ENCODE peak calls at places on chromosomes 11 and 22, in four cellular contexts. One of them, this sample, is unnamed. For H3K4me1, the result is how much of the 10 kb centered on the place peaks cover.

GRCh38 chr11:75241036-75241905 is 697 bp downstream of the TPBGL start:
- DNase-seq in neuronal stem cell: peak
- DNase-seq in kidney: peak
- DNase-seq in tibial artery: peak
- DNase-seq in this sample: no peak

GRCh38 chr11:77823775-77824174 is 2.8 kb downstream of the AAMDC start:
- DNase-seq in tibial artery: no peak
- DNase-seq in kidney: no peak
- DNase-seq in neuronal stem cell: no peak
- DNase-seq in this sample: no peak

GRCh38 chr11:30504468-30504867 is 81.7 kb downstream of the MPPED2 start:
- DNase-seq in neuronal stem cell: no peak
- DNase-seq in kidney: no peak
- DNase-seq in tibial artery: no peak
- DNase-seq in this sample: no peak

GRCh38 chr11:120894207-120894989 is 129.5 kb upstream of the TBCEL start:
- DNase-seq in neuronal stem cell: no peak
- DNase-seq in kidney: no peak
- DNase-seq in tibial artery: no peak
- DNase-seq in this sample: no peak

GRCh38 chr11:65424200-65425104 is 1.9 kb downstream of the NEAT1 start:
- DNase-seq in tibial artery: peak
- DNase-seq in neuronal stem cell: no peak
- DNase-seq in kidney: peak
- DNase-seq in this sample: peak

GRCh38 chr11:34165786-34166557 is 60.5 kb downstream of the NAT10 start:
- DNase-seq in neuronal stem cell: no peak
- DNase-seq in tibial artery: no peak
- DNase-seq in kidney: peak
- DNase-seq in this sample: no peak

GRCh38 chr11:121508449-121508848 is 55.7 kb upstream of the SORL1-AS1 start:
- DNase-seq in neuronal stem cell: peak
- DNase-seq in kidney: no peak
- DNase-seq in tibial artery: no peak
- DNase-seq in this sample: no peak

GRCh38 chr11:67491276-67492068 is 8.6 kb downstream of the AIP start:
- DNase-seq in tibial artery: no peak
- DNase-seq in kidney: peak
- DNase-seq in neuronal stem cell: no peak
- DNase-seq in this sample: no peak

GRCh38 chr11:25981998-25982397 is 349.9 kb upstream of the ANO3 start:
- DNase-seq in tibial artery: no peak
- DNase-seq in neuronal stem cell: peak
- DNase-seq in kidney: no peak
- DNase-seq in this sample: no peak

GRCh38 chr11:41943671-41944070 is 484.2 kb upstream of the LRRC4C start:
- DNase-seq in neuronal stem cell: no peak
- DNase-seq in kidney: no peak
- DNase-seq in tibial artery: no peak
- DNase-seq in this sample: no peak

GRCh38 chr11:86726118-86726748 is 53.8 kb upstream of the ME3 start:
- DNase-seq in tibial artery: no peak
- DNase-seq in neuronal stem cell: no peak
- DNase-seq in kidney: no peak
- DNase-seq in this sample: no peak

GRCh38 chr11:107908211-107908610 is 20.0 kb upstream of the RAB39A start:
- DNase-seq in neuronal stem cell: no peak
- DNase-seq in kidney: no peak
- DNase-seq in tibial artery: no peak
- DNase-seq in this sample: no peak

GRCh38 chr22:30402036-30402759 is 5.4 kb downstream of the SEC14L2 start:
- DNase-seq in neuronal stem cell: no peak
- DNase-seq in tibial artery: no peak
- DNase-seq in kidney: no peak
- DNase-seq in this sample: no peak

GRCh38 chr11:46615756-46616155 is 1.3 kb downstream of the HARBI1 start:
- DNase-seq in tibial artery: no peak
- DNase-seq in kidney: no peak
- DNase-seq in neuronal stem cell: no peak
- DNase-seq in this sample: no peak

GRCh38 chr22:41197808-41198585 is 7.1 kb upstream of the L3MBTL2 start:
- DNase-seq in neuronal stem cell: no peak
- DNase-seq in kidney: peak
- DNase-seq in tibial artery: no peak
- DNase-seq in this sample: no peak

GRCh38 chr11:79536155-79536917 is 95.5 kb upstream of the TENM4 start:
- DNase-seq in tibial artery: no peak
- DNase-seq in neuronal stem cell: no peak
- DNase-seq in kidney: no peak
- DNase-seq in this sample: no peak

GRCh38 chr11:116970485-116971292 is 127.5 kb downstream of the SIK3 start:
- DNase-seq in tibial artery: no peak
- DNase-seq in neuronal stem cell: no peak
- DNase-seq in kidney: no peak
- DNase-seq in this sample: no peak
- H3K4me3 ChIP-seq in tibial artery: no peak
- H3K4me3 ChIP-seq in neuronal stem cell: no peak
- H3K4me3 ChIP-seq in kidney: no peak
- H3K4me3 ChIP-seq in this sample: no peak

DNA sequence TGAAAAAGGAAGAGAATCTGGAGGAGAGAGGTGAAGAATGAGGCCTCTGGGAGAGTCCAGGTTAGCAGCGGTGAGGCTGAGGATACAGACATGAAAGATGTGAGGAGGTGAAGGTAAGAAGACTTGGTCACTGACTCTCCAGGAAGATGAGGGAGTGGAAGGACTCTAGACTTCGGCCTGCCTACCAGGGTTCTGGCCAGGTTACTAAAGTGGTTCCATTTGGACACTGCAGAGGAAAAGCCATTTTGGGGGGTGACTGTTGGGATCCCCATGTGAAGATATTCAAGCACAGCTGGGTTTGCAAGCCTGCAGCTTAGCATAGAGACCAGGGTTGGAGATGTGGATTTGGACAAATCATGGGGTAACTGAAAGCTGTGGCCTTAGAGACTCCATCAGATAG is 7.8 kb downstream of the DCHS1 start:
- DNase-seq in neuronal stem cell: no peak
- DNase-seq in kidney: no peak
- DNase-seq in tibial artery: no peak
- DNase-seq in this sample: no peak
- H3K4me1 ChIP-seq in neuronal stem cell: under half
- H3K4me1 ChIP-seq in kidney: under half
- H3K4me1 ChIP-seq in tibial artery: under half
- H3K4me1 ChIP-seq in this sample: under half

DNA sequence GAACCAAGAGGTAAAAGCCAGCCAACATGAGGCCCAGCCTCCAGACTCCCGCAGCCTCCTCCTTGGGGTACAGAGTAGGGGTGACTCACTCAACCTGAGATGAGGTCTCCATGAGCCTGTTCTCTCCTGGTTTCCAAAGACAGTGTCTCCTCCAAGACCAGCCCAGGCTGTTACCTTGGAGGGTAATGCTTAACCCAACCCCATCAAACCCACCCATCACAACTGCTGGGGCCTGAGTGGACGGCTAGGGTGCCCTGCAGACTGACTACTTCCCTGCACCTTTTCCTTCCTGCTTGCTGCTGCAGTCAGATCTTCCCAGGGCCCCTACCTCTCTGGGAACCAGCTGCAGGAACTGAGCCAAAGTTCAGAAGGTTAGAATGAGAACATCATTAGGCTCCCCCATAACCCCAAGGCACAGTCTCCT is 5.1 kb upstream of the NOL12 start:
- DNase-seq in tibial artery: no peak
- DNase-seq in kidney: no peak
- DNase-seq in neuronal stem cell: no peak
- DNase-seq in this sample: no peak
- H3K4me3 ChIP-seq in tibial artery: no peak
- H3K4me3 ChIP-seq in kidney: no peak
- H3K4me3 ChIP-seq in neuronal stem cell: no peak
- H3K4me3 ChIP-seq in this sample: no peak

GRCh38 chr22:36340621-36341020 is 47.1 kb downstream of the MYH9 start:
- DNase-seq in neuronal stem cell: no peak
- DNase-seq in tibial artery: no peak
- DNase-seq in kidney: no peak
- DNase-seq in this sample: no peak

GRCh38 chr22:36343070-36343719 is 44.6 kb downstream of the MYH9 start:
- DNase-seq in tibial artery: no peak
- DNase-seq in kidney: no peak
- DNase-seq in neuronal stem cell: no peak
- DNase-seq in this sample: no peak

GRCh38 chr22:36343720-36344105 is 44.1 kb downstream of the MYH9 start:
- DNase-seq in tibial artery: no peak
- DNase-seq in neuronal stem cell: no peak
- DNase-seq in kidney: no peak
- DNase-seq in this sample: no peak

GRCh38 chr22:36339171-36340065 is 48.3 kb downstream of the MYH9 start:
- DNase-seq in kidney: no peak
- DNase-seq in tibial artery: no peak
- DNase-seq in neuronal stem cell: no peak
- DNase-seq in this sample: no peak

GRCh38 chr22:36341640-36342041 is 46.1 kb downstream of the MYH9 start:
- DNase-seq in kidney: no peak
- DNase-seq in tibial artery: no peak
- DNase-seq in neuronal stem cell: no peak
- DNase-seq in this sample: no peak
- H3K4me1 ChIP-seq in kidney: under half
- H3K4me1 ChIP-seq in tibial artery: half or more
- H3K4me1 ChIP-seq in neuronal stem cell: under half
- H3K4me1 ChIP-seq in this sample: half or more

GRCh38 chr11:12827369-12827768 is 153.1 kb downstream of the TEAD1 start:
- DNase-seq in kidney: no peak
- DNase-seq in neuronal stem cell: no peak
- DNase-seq in tibial artery: no peak
- DNase-seq in this sample: no peak
- H3K4me3 ChIP-seq in kidney: peak
- H3K4me3 ChIP-seq in neuronal stem cell: peak
- H3K4me3 ChIP-seq in tibial artery: no peak
- H3K4me3 ChIP-seq in this sample: no peak

DNA sequence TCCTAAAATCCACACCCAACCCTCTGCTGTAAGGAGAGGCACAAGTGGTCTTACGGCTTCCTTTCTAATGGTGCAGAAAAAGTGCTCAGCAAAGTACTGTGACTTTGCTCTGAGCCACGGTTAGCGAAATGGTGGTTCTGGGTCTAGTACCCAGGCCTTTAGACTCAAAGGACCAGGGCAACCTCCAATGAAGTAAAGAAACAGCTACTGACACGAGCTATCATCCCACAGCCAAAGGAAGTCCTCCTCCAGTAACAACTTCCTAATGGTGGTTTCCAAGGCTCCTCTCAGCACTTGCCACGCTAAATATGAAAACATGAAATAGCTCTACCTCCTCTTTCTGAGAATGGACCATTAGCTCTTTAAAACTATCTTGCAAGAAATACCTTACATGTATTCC is 122.5 kb downstream of the ETS1 start:
- DNase-seq in tibial artery: no peak
- DNase-seq in neuronal stem cell: no peak
- DNase-seq in kidney: no peak
- DNase-seq in this sample: no peak
- H3K4me1 ChIP-seq in tibial artery: half or more
- H3K4me1 ChIP-seq in neuronal stem cell: under half
- H3K4me1 ChIP-seq in kidney: under half
- H3K4me1 ChIP-seq in this sample: under half

GRCh38 chr22:42439021-42439420 is 6.8 kb upstream of the NFAM1 start:
- DNase-seq in tibial artery: no peak
- DNase-seq in kidney: no peak
- DNase-seq in neuronal stem cell: no peak
- DNase-seq in this sample: no peak
- H3K4me3 ChIP-seq in tibial artery: no peak
- H3K4me3 ChIP-seq in kidney: no peak
- H3K4me3 ChIP-seq in neuronal stem cell: no peak
- H3K4me3 ChIP-seq in this sample: no peak

DNA sequence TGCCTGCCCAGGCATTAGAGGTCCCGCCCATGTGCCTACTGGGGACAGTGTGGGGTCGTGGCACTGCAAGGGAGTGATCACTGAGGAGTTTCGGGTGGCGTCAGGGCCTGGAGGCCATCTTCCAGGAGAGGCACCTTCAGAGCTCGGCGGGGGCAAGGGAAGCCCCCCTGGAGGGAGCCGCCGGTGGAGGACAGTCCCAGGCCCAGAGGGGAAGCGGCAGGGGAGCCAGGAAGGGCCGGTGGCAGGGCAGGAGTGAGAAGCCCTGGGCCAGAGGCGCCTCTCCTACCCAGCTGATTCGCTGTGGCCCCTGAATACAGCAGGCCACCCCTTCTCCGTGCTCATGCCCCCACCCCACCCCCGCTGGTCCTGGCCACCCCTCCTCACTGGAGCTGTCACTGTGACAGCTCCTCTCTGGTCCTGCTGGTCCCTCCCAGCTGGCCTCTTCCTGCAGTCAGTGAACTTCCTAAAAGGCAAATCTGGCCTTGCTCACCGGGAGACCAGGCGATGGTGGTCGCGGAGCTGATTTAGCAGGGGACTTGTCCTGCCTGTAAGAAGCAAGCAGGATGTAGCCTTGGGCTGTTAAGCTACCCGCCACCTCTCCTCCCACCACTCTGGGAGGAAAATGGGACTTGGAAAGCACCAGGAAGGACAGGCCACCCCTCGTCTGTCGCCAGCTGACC is 2.1 kb upstream of the MAPK11 start:
- DNase-seq in kidney: no peak
- DNase-seq in neuronal stem cell: peak
- DNase-seq in tibial artery: no peak
- DNase-seq in this sample: no peak
- H3K4me1 ChIP-seq in kidney: under half
- H3K4me1 ChIP-seq in neuronal stem cell: under half
- H3K4me1 ChIP-seq in tibial artery: under half
- H3K4me1 ChIP-seq in this sample: under half

GRCh38 chr11:1460994-1461805 is 25.4 kb downstream of the MOB2 start:
- DNase-seq in neuronal stem cell: no peak
- DNase-seq in tibial artery: peak
- DNase-seq in kidney: no peak
- DNase-seq in this sample: no peak
- H3K4me3 ChIP-seq in neuronal stem cell: no peak
- H3K4me3 ChIP-seq in tibial artery: peak
- H3K4me3 ChIP-seq in kidney: no peak
- H3K4me3 ChIP-seq in this sample: no peak

This sample was measured in RWPE2.